ENCODE peak calls at places on chromosomes 13 and 19, in seven cellular contexts. G is neuronal stem cell; F is CD8-positive, alpha-beta memory T cell; P is RWPE2; E is right cardiac atrium; Z is astrocyte; U is psoas muscle. O is an unnamed sample.

GRCh38 chr19:3656073-3656746 is 29.6 kb upstream of the CACTIN start:
- DNase-seq in Z (peak), G (no peak), E (no peak), U (no peak), F (no peak), P (no peak), O (no peak)

GRCh38 chr13:76708138-76708537 is 178.1 kb downstream of the KCTD12 start:
- DNase-seq in Z (no peak), G (no peak), U (no peak), P (no peak), E (peak), F (no peak), O (no peak)

GRCh38 chr19:16385821-16386220 is 61.2 kb downstream of the KLF2 start:
- DNase-seq in Z (no peak), P (no peak), G (no peak), U (peak), E (no peak), F (no peak), O (no peak)

GRCh38 chr19:42540071-42540553 is 11.8 kb upstream of the CEACAM1 start:
- DNase-seq in P (no peak), U (no peak), E (no peak), G (no peak), F (no peak), Z (no peak), O (no peak)

GRCh38 chr13:77267362-77267761 is 59.5 kb downstream of the MYCBP2 start:
- DNase-seq in F (no peak), G (no peak), P (no peak), Z (no peak), E (no peak), U (no peak), O (no peak)

GRCh38 chr19:17160908-17161307 is 54.2 kb upstream of the USE1 start:
- DNase-seq in E (no peak), Z (no peak), U (no peak), F (peak), P (no peak), G (no peak), O (no peak)

GRCh38 chr19:5395541-5395940 is 54.9 kb upstream of the PTPRS start:
- DNase-seq in E (no peak), U (no peak), F (no peak), G (no peak), P (no peak), Z (no peak), O (peak)

GRCh38 chr19:5131866-5132561 is 163.1 kb downstream of the KDM4B start:
- DNase-seq in E (no peak), G (peak), F (no peak), Z (no peak), P (no peak), U (no peak), O (no peak)

GRCh38 chr19:49978324-49978723 is 17.4 kb upstream of the SIGLEC11 start:
- DNase-seq in U (peak), G (no peak), F (no peak), E (no peak), Z (no peak), P (no peak), O (no peak)

GRCh38 chr13:106529415-106530208 is 5.8 kb downstream of the EFNB2 start:
- DNase-seq in U (no peak), F (no peak), E (no peak), Z (no peak), P (no peak), G (no peak), O (no peak)

GRCh38 chr19:35115538-35115951 is at the start of gene FXYD3:
- DNase-seq in F (no peak), Z (no peak), P (no peak), E (no peak), G (no peak), U (no peak), O (no peak)

GRCh38 chr13:95714142-95714832 is 37.3 kb downstream of the DNAJC3 start:
- DNase-seq in G (no peak), P (no peak), U (no peak), E (no peak), F (no peak), Z (peak), O (peak)

GRCh38 chr13:102203718-102204117 is 198.1 kb downstream of the FGF14 start:
- DNase-seq in U (no peak), P (no peak), G (no peak), Z (no peak), F (no peak), E (no peak), O (no peak)

GRCh38 chr13:75687145-75687763 is 51.1 kb downstream of the LMO7 start:
- DNase-seq in G (no peak), E (no peak), U (no peak), F (no peak), Z (no peak), P (no peak), O (peak)

DNA sequence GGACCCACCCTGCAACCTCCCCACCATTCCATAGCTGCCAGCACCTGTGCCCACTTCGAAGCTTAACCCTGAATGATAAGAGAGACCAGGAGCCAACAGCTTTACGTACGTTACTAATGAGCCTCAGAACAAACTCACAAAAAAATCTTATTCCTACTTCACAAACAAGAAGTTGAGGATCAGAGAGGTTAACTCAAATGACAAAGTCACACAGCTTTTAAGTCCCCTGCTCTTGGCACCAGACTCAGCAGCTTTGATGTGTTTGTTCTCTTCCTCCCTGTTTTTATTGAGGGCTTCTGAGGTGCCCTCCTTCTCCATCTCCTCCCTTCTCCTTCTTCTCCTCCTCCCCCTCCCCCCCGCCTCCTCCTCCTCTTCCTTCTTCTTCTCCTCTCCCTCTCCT is 115.4 kb downstream of the ZDHHC20 start:
- DNase-seq in E (no peak), P (no peak), F (no peak), U (no peak), Z (no peak), G (no peak), O (no peak)
- H3K4me3 ChIP-seq in E (no peak), P (no peak), F (peak), U (no peak), Z (no peak), G (no peak), O (no peak)

DNA sequence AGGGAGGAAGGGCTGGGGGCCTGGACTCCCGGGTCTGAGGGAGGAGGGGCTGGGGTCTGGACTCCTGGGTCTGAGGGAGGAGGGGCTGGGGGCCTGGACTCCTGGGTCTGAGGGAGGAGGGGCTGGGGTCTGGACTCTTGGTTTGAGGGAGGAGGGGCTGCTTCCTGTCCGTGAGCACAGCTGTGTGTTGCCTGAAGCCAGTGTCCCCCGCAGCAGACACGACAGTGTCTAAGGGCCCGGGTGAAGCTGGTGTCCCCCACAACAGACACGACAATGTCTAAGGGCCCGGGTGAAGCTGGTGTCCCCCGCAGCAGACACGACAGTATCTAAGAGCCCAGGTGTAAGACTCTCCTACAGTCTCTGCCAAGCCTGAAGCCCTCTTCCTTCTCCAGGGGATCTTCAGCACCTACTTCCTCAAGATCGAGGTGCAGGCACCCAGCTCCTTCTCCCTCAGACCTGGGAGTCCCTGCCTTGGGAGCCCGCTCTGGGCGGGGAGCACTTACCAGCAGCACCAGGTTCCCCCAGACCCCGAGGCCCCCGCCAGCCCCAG is 346 bp downstream of the PTPRH start:
- DNase-seq in Z (no peak), F (no peak), P (no peak), G (no peak), U (no peak), E (no peak), O (no peak)
- H3K27ac ChIP-seq in Z (peak), F (peak), P (peak), G (no peak), U (no peak), E (no peak), O (no peak)

GRCh38 chr13:38688674-38689073 is 1.8 kb downstream of the FREM2 start:
- DNase-seq in U (no peak), F (no peak), Z (no peak), P (peak), G (no peak), E (no peak), O (no peak)

GRCh38 chr13:38687246-38688229 is 661 bp downstream of the FREM2 start:
- DNase-seq in F (no peak), U (peak), P (peak), E (peak), G (no peak), Z (peak), O (peak)

GRCh38 chr13:38684714-38685113 is 2.2 kb upstream of the FREM2 start:
- DNase-seq in U (no peak), P (no peak), Z (no peak), E (no peak), F (no peak), G (no peak), O (no peak)

GRCh38 chr13:38686635-38687245 is at the start of gene FREM2:
- DNase-seq in U (peak), Z (peak), F (no peak), G (peak), P (peak), E (no peak), O (no peak)

DNA sequence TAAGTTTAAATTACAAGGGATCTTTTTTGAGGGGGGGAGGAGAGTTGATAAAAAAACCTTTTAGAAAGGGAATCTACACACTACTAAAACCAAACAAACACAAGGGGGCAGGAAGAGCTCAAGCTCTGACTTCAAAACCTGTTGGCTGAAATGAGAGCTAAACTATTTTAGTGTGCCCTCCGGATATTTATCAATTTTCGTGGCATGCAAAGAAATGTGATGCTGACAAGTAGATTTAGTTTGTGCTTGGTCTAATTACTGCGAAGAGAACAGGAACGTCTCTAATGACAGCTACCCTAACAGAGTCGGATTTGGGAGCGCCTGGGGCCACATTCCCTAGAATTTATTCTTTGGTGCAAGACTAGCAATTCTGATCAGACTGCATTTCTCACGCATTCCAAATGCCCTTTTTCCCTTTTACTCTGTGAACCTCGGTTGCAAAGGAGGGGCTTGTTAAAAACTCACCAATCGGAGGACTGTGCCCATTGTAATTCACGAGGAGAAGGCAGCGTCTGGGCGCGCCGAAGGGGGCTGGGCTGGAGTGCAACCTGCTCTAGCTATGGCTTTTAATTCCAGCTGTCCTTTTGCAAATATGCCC is 804 bp upstream of the FREM2 start:
- DNase-seq in F (no peak), P (no peak), G (peak), Z (peak), U (no peak), E (no peak), O (no peak)
- H3K4me3 ChIP-seq in F (no peak), P (peak), G (peak), Z (peak), U (peak), E (peak), O (peak)

DNA sequence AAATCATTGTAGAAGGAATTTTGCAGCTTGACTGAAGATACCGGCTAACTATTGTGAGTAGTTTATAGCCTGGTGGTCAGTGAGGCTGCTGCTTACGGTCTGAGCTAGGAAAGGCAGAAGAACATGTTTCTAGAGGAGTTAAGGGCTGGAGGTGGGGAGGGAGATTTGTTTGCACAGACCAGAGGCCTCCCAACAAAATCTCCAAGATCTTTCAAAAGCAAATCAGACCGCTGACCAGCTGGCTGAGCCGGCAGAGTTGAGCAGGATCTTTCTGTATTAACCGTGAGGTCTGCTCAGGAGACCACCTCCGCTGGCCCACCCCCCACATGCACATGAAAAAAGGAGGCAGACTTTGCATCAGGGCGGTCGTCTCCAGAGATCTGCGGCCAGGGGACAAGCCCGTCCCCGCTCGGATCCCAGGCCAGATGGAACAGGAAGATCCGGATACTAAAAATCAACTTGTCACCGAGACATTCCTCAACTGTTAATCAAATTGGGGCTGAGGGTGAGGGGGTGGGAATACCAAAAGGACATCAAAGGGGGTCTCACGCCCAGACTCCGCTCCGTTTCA is 318.8 kb downstream of the ZNF536 start:
- DNase-seq in Z (no peak), G (no peak), E (no peak), P (no peak), U (no peak), F (no peak), O (no peak)
- H3K27ac ChIP-seq in Z (no peak), G (no peak), E (no peak), P (no peak), U (no peak), F (no peak), O (no peak)

DNA sequence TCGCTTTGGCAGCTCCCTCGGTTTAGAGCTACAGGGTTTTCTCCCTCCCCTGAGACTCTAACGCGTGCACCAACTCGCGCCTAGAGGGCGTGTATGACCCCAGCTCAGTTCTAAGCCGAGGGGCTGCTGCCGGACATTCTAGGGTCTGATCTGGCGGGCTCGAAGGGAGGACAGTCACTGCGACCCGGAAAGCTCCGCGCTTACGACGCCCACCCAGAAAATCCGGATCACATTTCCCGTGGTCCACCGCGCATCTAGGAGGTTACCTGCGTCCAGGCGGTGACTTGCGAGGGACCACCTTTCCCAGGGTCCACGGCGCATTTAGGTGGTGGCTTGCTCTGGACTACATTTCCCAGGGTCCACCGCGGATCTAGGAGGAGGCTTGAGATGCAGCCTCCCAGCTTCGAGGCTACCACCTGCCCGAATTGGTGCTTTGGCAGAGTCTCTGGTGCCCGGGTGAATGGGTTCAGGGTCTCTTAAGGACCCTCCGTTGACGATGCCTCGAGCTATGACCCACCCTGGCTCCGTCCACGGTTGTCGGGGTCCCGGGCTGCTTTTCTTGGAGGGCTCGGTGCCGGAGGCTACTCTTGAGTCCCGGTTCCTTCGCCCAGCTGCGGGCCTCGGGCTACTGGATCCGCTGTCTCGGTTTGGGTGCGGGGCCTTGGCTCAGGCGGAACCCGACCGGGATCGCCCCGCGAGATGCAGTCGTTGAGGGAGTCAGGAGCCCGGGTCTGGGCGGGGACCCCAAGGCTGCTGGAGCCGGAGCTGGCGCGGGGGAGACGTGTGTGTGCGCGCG is 30.5 kb downstream of the ZNF146 start:
- DNase-seq in E (peak), G (peak), U (no peak), F (no peak), P (no peak), Z (no peak), O (no peak)
- H3K4me3 ChIP-seq in E (peak), G (peak), U (peak), F (no peak), P (no peak), Z (peak), O (peak)

GRCh38 chr13:30143671-30144400 is 163.5 kb downstream of the KATNAL1 start:
- DNase-seq in Z (peak), E (no peak), F (no peak), G (no peak), U (no peak), P (no peak), O (peak)

GRCh38 chr13:30147380-30147779 is 160.0 kb downstream of the KATNAL1 start:
- DNase-seq in E (no peak), P (no peak), G (no peak), Z (no peak), F (no peak), U (no peak), O (no peak)

GRCh38 chr13:30148171-30148754 is 159.1 kb downstream of the KATNAL1 start:
- DNase-seq in U (no peak), Z (no peak), P (no peak), G (no peak), E (peak), F (peak), O (no peak)

GRCh38 chr13:30148791-30149190 is 158.6 kb downstream of the KATNAL1 start:
- DNase-seq in P (no peak), F (no peak), G (no peak), Z (no peak), E (no peak), U (no peak), O (no peak)

GRCh38 chr13:30145709-30146367 is 161.5 kb downstream of the KATNAL1 start:
- DNase-seq in F (no peak), G (no peak), Z (no peak), E (no peak), U (no peak), P (no peak), O (no peak)
- H3K27ac ChIP-seq in F (peak), G (no peak), Z (no peak), E (no peak), U (no peak), P (no peak), O (no peak)

DNA sequence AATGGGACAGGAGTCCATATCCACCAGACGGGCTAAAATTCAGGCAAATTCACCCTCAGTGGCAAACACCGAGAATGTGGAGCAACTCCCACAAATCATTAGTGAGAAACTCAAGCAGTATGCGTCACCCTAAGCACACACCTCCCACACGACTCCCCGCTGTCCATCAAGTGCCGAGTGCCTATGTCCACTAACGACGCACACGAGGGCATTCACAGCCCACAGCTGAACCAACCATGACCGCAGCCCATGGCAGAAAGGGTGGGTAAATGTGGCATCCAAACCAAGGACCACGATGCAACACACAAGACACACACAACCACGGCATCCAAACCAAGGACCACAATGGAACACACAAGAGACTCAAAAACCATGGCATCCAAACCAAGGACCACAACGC is 22.0 kb downstream of the MIER2 start:
- DNase-seq in E (no peak), F (no peak), G (no peak), Z (no peak), P (no peak), U (no peak), O (no peak)
- H3K4me3 ChIP-seq in E (no peak), F (no peak), G (peak), Z (no peak), P (no peak), U (no peak), O (no peak)

DNA sequence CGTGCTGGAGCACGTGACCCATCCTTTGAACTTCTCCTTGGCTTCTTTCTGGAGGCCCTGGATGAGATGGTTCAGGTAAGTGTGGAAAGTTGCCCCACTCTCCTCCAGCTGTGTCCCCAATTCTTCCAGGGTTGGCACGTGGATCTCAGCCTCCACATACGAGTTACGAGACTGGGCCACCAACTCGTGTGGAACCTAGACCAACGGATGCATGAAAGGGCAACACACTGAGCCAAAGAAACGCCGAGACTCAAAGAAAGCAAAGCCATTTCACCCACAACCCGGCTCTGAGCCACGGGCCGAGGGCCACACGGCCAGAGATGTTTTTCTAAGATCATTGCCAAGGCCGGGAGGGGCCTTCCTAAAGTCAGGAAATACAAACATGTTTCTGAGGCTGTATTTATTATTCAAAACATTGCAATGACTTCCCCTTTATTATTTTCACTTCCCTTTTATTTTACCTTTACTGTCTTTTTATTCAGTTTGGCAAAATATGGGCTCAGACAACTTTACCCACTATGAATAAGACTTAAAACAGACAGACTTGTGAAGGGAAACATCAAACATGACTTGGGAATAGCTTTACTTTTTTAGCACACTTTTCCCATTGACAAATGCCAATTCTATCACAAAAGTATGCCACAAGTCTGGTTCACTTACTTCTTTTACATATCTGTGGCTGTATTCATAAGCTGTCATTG is 94.6 kb downstream of the KL start:
- DNase-seq in G (no peak), Z (peak), U (no peak), F (no peak), E (peak), P (no peak), O (no peak)
- H3K27ac ChIP-seq in G (no peak), Z (peak), U (no peak), F (no peak), E (peak), P (no peak), O (peak)